ENCODE peak calls at places on chromosomes 5 and 9, in eight cellular contexts. One of them, this sample, is unnamed.

GRCh38 chr9:34809504-34810186 is 99.7 kb upstream of the CCL21 start:
- DNase-seq in MCF 10A: no peak
- DNase-seq in fibroblast of lung: peak
- DNase-seq in upper lobe of right lung: no peak
- DNase-seq in ascending aorta: no peak
- DNase-seq in coronary artery: no peak
- DNase-seq in GM13976: no peak
- DNase-seq in cardiac fibroblast: peak
- DNase-seq in this sample: peak

GRCh38 chr5:124052201-124052600 is 540.2 kb downstream of the CSNK1G3 start:
- DNase-seq in upper lobe of right lung: no peak
- DNase-seq in fibroblast of lung: no peak
- DNase-seq in MCF 10A: no peak
- DNase-seq in ascending aorta: no peak
- DNase-seq in GM13976: no peak
- DNase-seq in coronary artery: no peak
- DNase-seq in cardiac fibroblast: no peak
- DNase-seq in this sample: no peak

GRCh38 chr5:109347252-109347888 is 62.4 kb downstream of the PJA2 start:
- DNase-seq in MCF 10A: no peak
- DNase-seq in coronary artery: no peak
- DNase-seq in upper lobe of right lung: peak
- DNase-seq in ascending aorta: no peak
- DNase-seq in fibroblast of lung: no peak
- DNase-seq in GM13976: no peak
- DNase-seq in cardiac fibroblast: no peak
- DNase-seq in this sample: no peak

GRCh38 chr9:127918201-127919107 is 1.6 kb upstream of the ST6GALNAC4 start:
- DNase-seq in cardiac fibroblast: peak
- DNase-seq in fibroblast of lung: no peak
- DNase-seq in MCF 10A: peak
- DNase-seq in ascending aorta: no peak
- DNase-seq in GM13976: no peak
- DNase-seq in coronary artery: no peak
- DNase-seq in upper lobe of right lung: no peak
- DNase-seq in this sample: peak

GRCh38 chr5:1488882-1489680 is 34.7 kb downstream of the LPCAT1 start:
- DNase-seq in coronary artery: no peak
- DNase-seq in GM13976: peak
- DNase-seq in upper lobe of right lung: no peak
- DNase-seq in fibroblast of lung: peak
- DNase-seq in ascending aorta: no peak
- DNase-seq in cardiac fibroblast: peak
- DNase-seq in MCF 10A: no peak
- DNase-seq in this sample: peak

GRCh38 chr9:112112519-112112918 is 62.6 kb downstream of the SUSD1 start:
- DNase-seq in MCF 10A: peak
- DNase-seq in ascending aorta: no peak
- DNase-seq in cardiac fibroblast: peak
- DNase-seq in GM13976: no peak
- DNase-seq in fibroblast of lung: peak
- DNase-seq in coronary artery: no peak
- DNase-seq in upper lobe of right lung: no peak
- DNase-seq in this sample: peak

GRCh38 chr5:40166757-40167156 is 513.0 kb upstream of the PTGER4 start:
- DNase-seq in coronary artery: no peak
- DNase-seq in fibroblast of lung: peak
- DNase-seq in upper lobe of right lung: no peak
- DNase-seq in GM13976: no peak
- DNase-seq in cardiac fibroblast: peak
- DNase-seq in MCF 10A: peak
- DNase-seq in ascending aorta: no peak
- DNase-seq in this sample: peak

GRCh38 chr9:22452415-22453010 is 5.9 kb downstream of the DMRTA1 start:
- DNase-seq in coronary artery: no peak
- DNase-seq in fibroblast of lung: peak
- DNase-seq in GM13976: no peak
- DNase-seq in MCF 10A: peak
- DNase-seq in upper lobe of right lung: peak
- DNase-seq in ascending aorta: no peak
- DNase-seq in cardiac fibroblast: peak
- DNase-seq in this sample: peak

GRCh38 chr5:177362871-177363507 is 5.3 kb downstream of the RGS14 start:
- DNase-seq in MCF 10A: peak
- DNase-seq in cardiac fibroblast: peak
- DNase-seq in upper lobe of right lung: peak
- DNase-seq in ascending aorta: no peak
- DNase-seq in fibroblast of lung: no peak
- DNase-seq in coronary artery: no peak
- DNase-seq in GM13976: peak
- DNase-seq in this sample: no peak

GRCh38 chr5:166907314-166907713 is 1384.1 kb upstream of the WWC1 start:
- DNase-seq in MCF 10A: peak
- DNase-seq in cardiac fibroblast: peak
- DNase-seq in coronary artery: no peak
- DNase-seq in fibroblast of lung: peak
- DNase-seq in ascending aorta: no peak
- DNase-seq in GM13976: no peak
- DNase-seq in upper lobe of right lung: no peak
- DNase-seq in this sample: peak

GRCh38 chr9:8400378-8400777 is 600.8 kb upstream of the DMAC1 start:
- DNase-seq in cardiac fibroblast: no peak
- DNase-seq in coronary artery: no peak
- DNase-seq in ascending aorta: no peak
- DNase-seq in MCF 10A: no peak
- DNase-seq in fibroblast of lung: no peak
- DNase-seq in upper lobe of right lung: no peak
- DNase-seq in GM13976: no peak
- DNase-seq in this sample: no peak

GRCh38 chr9:93149361-93149760 is 15.3 kb upstream of the NINJ1 start:
- DNase-seq in coronary artery: no peak
- DNase-seq in ascending aorta: no peak
- DNase-seq in MCF 10A: peak
- DNase-seq in cardiac fibroblast: peak
- DNase-seq in GM13976: no peak
- DNase-seq in upper lobe of right lung: no peak
- DNase-seq in fibroblast of lung: no peak
- DNase-seq in this sample: no peak

GRCh38 chr9:114081441-114082016 is 3.4 kb upstream of the AMBP start:
- DNase-seq in fibroblast of lung: no peak
- DNase-seq in cardiac fibroblast: no peak
- DNase-seq in coronary artery: no peak
- DNase-seq in ascending aorta: peak
- DNase-seq in MCF 10A: no peak
- DNase-seq in GM13976: no peak
- DNase-seq in upper lobe of right lung: peak
- DNase-seq in this sample: no peak

GRCh38 chr9:16344343-16344742 is 526.1 kb downstream of the BNC2 start:
- DNase-seq in ascending aorta: no peak
- DNase-seq in MCF 10A: peak
- DNase-seq in coronary artery: no peak
- DNase-seq in cardiac fibroblast: peak
- DNase-seq in GM13976: no peak
- DNase-seq in upper lobe of right lung: no peak
- DNase-seq in fibroblast of lung: peak
- DNase-seq in this sample: peak

GRCh38 chr9:83466877-83467276 is 71.3 kb downstream of the FRMD3 start:
- DNase-seq in cardiac fibroblast: no peak
- DNase-seq in ascending aorta: no peak
- DNase-seq in fibroblast of lung: no peak
- DNase-seq in GM13976: no peak
- DNase-seq in upper lobe of right lung: no peak
- DNase-seq in coronary artery: no peak
- DNase-seq in MCF 10A: no peak
- DNase-seq in this sample: no peak

GRCh38 chr5:15573594-15573993 is 73.6 kb downstream of the FBXL7 start:
- DNase-seq in ascending aorta: no peak
- DNase-seq in fibroblast of lung: peak
- DNase-seq in cardiac fibroblast: no peak
- DNase-seq in GM13976: no peak
- DNase-seq in MCF 10A: no peak
- DNase-seq in upper lobe of right lung: no peak
- DNase-seq in coronary artery: no peak
- DNase-seq in this sample: peak

GRCh38 chr5:139088024-139088423 is 110.1 kb downstream of the SIL1 start:
- DNase-seq in upper lobe of right lung: no peak
- DNase-seq in fibroblast of lung: no peak
- DNase-seq in GM13976: no peak
- DNase-seq in coronary artery: no peak
- DNase-seq in MCF 10A: no peak
- DNase-seq in cardiac fibroblast: no peak
- DNase-seq in ascending aorta: no peak
- DNase-seq in this sample: no peak

GRCh38 chr5:56683733-56684132 is 131.6 kb upstream of the MAP3K1 start:
- DNase-seq in ascending aorta: no peak
- DNase-seq in upper lobe of right lung: no peak
- DNase-seq in MCF 10A: no peak
- DNase-seq in fibroblast of lung: no peak
- DNase-seq in GM13976: no peak
- DNase-seq in coronary artery: no peak
- DNase-seq in cardiac fibroblast: no peak
- DNase-seq in this sample: no peak

GRCh38 chr5:135038829-135039525 is 4.9 kb upstream of the PITX1 start:
- DNase-seq in GM13976: no peak
- DNase-seq in ascending aorta: no peak
- DNase-seq in cardiac fibroblast: no peak
- DNase-seq in MCF 10A: no peak
- DNase-seq in coronary artery: no peak
- DNase-seq in upper lobe of right lung: no peak
- DNase-seq in fibroblast of lung: no peak
- DNase-seq in this sample: no peak

GRCh38 chr5:96017951-96018350 is 56.3 kb upstream of the ELL2 start:
- DNase-seq in GM13976: no peak
- DNase-seq in coronary artery: no peak
- DNase-seq in cardiac fibroblast: peak
- DNase-seq in ascending aorta: no peak
- DNase-seq in upper lobe of right lung: no peak
- DNase-seq in MCF 10A: peak
- DNase-seq in fibroblast of lung: peak
- DNase-seq in this sample: peak

GRCh38 chr9:76650692-76651091 is 113.5 kb upstream of the PCA3 start:
- DNase-seq in GM13976: no peak
- DNase-seq in fibroblast of lung: no peak
- DNase-seq in MCF 10A: no peak
- DNase-seq in upper lobe of right lung: no peak
- DNase-seq in cardiac fibroblast: no peak
- DNase-seq in coronary artery: no peak
- DNase-seq in ascending aorta: no peak
- DNase-seq in this sample: no peak

DNA sequence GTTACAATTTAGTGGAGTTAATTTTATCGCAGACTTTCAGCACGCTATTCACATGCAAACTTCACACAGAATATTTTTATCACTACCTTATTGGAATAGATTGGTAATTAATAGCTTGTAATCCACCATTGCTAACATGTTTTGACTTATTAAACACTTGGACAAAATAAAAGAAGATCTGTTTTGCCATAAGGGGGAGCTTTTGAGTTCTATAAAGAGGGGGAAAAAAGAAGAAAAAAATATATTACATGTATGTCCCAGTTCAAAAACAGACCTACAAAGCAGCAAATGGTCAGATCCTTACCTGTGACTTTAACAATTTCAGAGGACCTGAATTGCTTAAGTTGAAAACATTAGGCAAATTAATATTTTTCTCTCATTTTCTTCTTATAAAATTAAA is 1.2 kb upstream of the PAPPA start:
- DNase-seq in ascending aorta: no peak
- DNase-seq in cardiac fibroblast: no peak
- DNase-seq in GM13976: no peak
- DNase-seq in MCF 10A: peak
- DNase-seq in upper lobe of right lung: no peak
- DNase-seq in coronary artery: no peak
- DNase-seq in fibroblast of lung: no peak
- DNase-seq in this sample: peak
- TF ChIP-seq CTCF in ascending aorta: peak
- TF ChIP-seq CTCF in cardiac fibroblast: peak
- TF ChIP-seq CTCF in GM13976: no peak
- TF ChIP-seq CTCF in MCF 10A: peak
- TF ChIP-seq CTCF in upper lobe of right lung: peak
- TF ChIP-seq CTCF in coronary artery: no peak
- TF ChIP-seq CTCF in fibroblast of lung: peak
- TF ChIP-seq CTCF in this sample: peak

GRCh38 chr5:94159144-94159543 is 417.7 kb upstream of the POU5F2 start:
- DNase-seq in coronary artery: no peak
- DNase-seq in fibroblast of lung: no peak
- DNase-seq in MCF 10A: peak
- DNase-seq in GM13976: no peak
- DNase-seq in cardiac fibroblast: peak
- DNase-seq in upper lobe of right lung: no peak
- DNase-seq in ascending aorta: no peak
- DNase-seq in this sample: no peak
- TF ChIP-seq CTCF in coronary artery: no peak
- TF ChIP-seq CTCF in fibroblast of lung: peak
- TF ChIP-seq CTCF in MCF 10A: no peak
- TF ChIP-seq CTCF in GM13976: no peak
- TF ChIP-seq CTCF in cardiac fibroblast: peak
- TF ChIP-seq CTCF in upper lobe of right lung: no peak
- TF ChIP-seq CTCF in ascending aorta: no peak
- TF ChIP-seq CTCF in this sample: peak

GRCh38 chr9:91422832-91423711 is 560 bp downstream of the NFIL3 start:
- DNase-seq in ascending aorta: peak
- DNase-seq in MCF 10A: peak
- DNase-seq in upper lobe of right lung: peak
- DNase-seq in coronary artery: peak
- DNase-seq in GM13976: peak
- DNase-seq in cardiac fibroblast: peak
- DNase-seq in fibroblast of lung: peak
- DNase-seq in this sample: peak

GRCh38 chr9:91423785-91424402 is at the start of gene NFIL3:
- DNase-seq in upper lobe of right lung: peak
- DNase-seq in coronary artery: peak
- DNase-seq in MCF 10A: peak
- DNase-seq in fibroblast of lung: peak
- DNase-seq in GM13976: peak
- DNase-seq in ascending aorta: peak
- DNase-seq in cardiac fibroblast: peak
- DNase-seq in this sample: peak

GRCh38 chr9:91426123-91426745 is 2.6 kb upstream of the NFIL3 start:
- DNase-seq in fibroblast of lung: peak
- DNase-seq in MCF 10A: peak
- DNase-seq in ascending aorta: no peak
- DNase-seq in upper lobe of right lung: no peak
- DNase-seq in coronary artery: no peak
- DNase-seq in cardiac fibroblast: peak
- DNase-seq in GM13976: peak
- DNase-seq in this sample: peak

GRCh38 chr9:91425270-91425669 is 1.6 kb upstream of the NFIL3 start:
- DNase-seq in fibroblast of lung: no peak
- DNase-seq in coronary artery: no peak
- DNase-seq in cardiac fibroblast: no peak
- DNase-seq in GM13976: no peak
- DNase-seq in ascending aorta: peak
- DNase-seq in MCF 10A: no peak
- DNase-seq in upper lobe of right lung: no peak
- DNase-seq in this sample: peak

GRCh38 chr9:91424403-91425176 is 958 bp upstream of the NFIL3 start:
- DNase-seq in ascending aorta: peak
- DNase-seq in cardiac fibroblast: peak
- DNase-seq in coronary artery: peak
- DNase-seq in fibroblast of lung: peak
- DNase-seq in MCF 10A: peak
- DNase-seq in GM13976: peak
- DNase-seq in upper lobe of right lung: peak
- DNase-seq in this sample: peak
- TF ChIP-seq CTCF in ascending aorta: peak
- TF ChIP-seq CTCF in cardiac fibroblast: no peak
- TF ChIP-seq CTCF in coronary artery: no peak
- TF ChIP-seq CTCF in fibroblast of lung: peak
- TF ChIP-seq CTCF in MCF 10A: no peak
- TF ChIP-seq CTCF in GM13976: peak
- TF ChIP-seq CTCF in upper lobe of right lung: peak
- TF ChIP-seq CTCF in this sample: peak

GRCh38 chr5:132246806-132247205 is 10.7 kb upstream of the PDLIM4 start:
- DNase-seq in fibroblast of lung: no peak
- DNase-seq in GM13976: no peak
- DNase-seq in cardiac fibroblast: no peak
- DNase-seq in coronary artery: no peak
- DNase-seq in upper lobe of right lung: no peak
- DNase-seq in ascending aorta: no peak
- DNase-seq in MCF 10A: no peak
- DNase-seq in this sample: no peak
- TF ChIP-seq CTCF in fibroblast of lung: no peak
- TF ChIP-seq CTCF in GM13976: no peak
- TF ChIP-seq CTCF in cardiac fibroblast: no peak
- TF ChIP-seq CTCF in coronary artery: no peak
- TF ChIP-seq CTCF in upper lobe of right lung: no peak
- TF ChIP-seq CTCF in ascending aorta: no peak
- TF ChIP-seq CTCF in MCF 10A: no peak
- TF ChIP-seq CTCF in this sample: no peak